ENCODE peak calls at places on chromosomes 4 and X, in six cellular contexts. One of them, this sample, is unnamed.

GRCh38 chr4:130393246-130394041 is 1297.5 kb downstream of the C4orf33 start:
- DNase-seq in left lung: no peak
- DNase-seq in WERI-Rb-1: no peak
- DNase-seq in cardiac muscle cell: peak
- DNase-seq in CD8-positive, alpha-beta T cell: no peak
- DNase-seq in CD4-positive, CD25-positive, alpha-beta regulatory T cell: no peak
- DNase-seq in this sample: no peak

GRCh38 chr4:55768291-55768690 is 51.3 kb upstream of the EXOC1L start:
- DNase-seq in left lung: no peak
- DNase-seq in WERI-Rb-1: no peak
- DNase-seq in cardiac muscle cell: peak
- DNase-seq in CD8-positive, alpha-beta T cell: no peak
- DNase-seq in CD4-positive, CD25-positive, alpha-beta regulatory T cell: no peak
- DNase-seq in this sample: no peak

GRCh38 chrX:68175569-68175968 is 257.7 kb downstream of the OPHN1 start:
- DNase-seq in left lung: no peak
- DNase-seq in WERI-Rb-1: no peak
- DNase-seq in cardiac muscle cell: peak
- DNase-seq in CD8-positive, alpha-beta T cell: no peak
- DNase-seq in CD4-positive, CD25-positive, alpha-beta regulatory T cell: no peak
- DNase-seq in this sample: no peak

GRCh38 chrX:139141370-139141769 is 389.2 kb upstream of the F9 start:
- DNase-seq in left lung: no peak
- DNase-seq in WERI-Rb-1: no peak
- DNase-seq in cardiac muscle cell: no peak
- DNase-seq in CD8-positive, alpha-beta T cell: no peak
- DNase-seq in CD4-positive, CD25-positive, alpha-beta regulatory T cell: no peak
- DNase-seq in this sample: no peak

GRCh38 chr4:99945718-99946345 is 586 bp downstream of the DNAJB14 start:
- DNase-seq in left lung: peak
- DNase-seq in WERI-Rb-1: no peak
- DNase-seq in cardiac muscle cell: peak
- DNase-seq in CD8-positive, alpha-beta T cell: no peak
- DNase-seq in CD4-positive, CD25-positive, alpha-beta regulatory T cell: no peak
- DNase-seq in this sample: no peak

GRCh38 chr4:94924566-94924965 is 166.8 kb downstream of the BMPR1B start:
- DNase-seq in left lung: no peak
- DNase-seq in WERI-Rb-1: no peak
- DNase-seq in cardiac muscle cell: no peak
- DNase-seq in CD8-positive, alpha-beta T cell: no peak
- DNase-seq in CD4-positive, CD25-positive, alpha-beta regulatory T cell: no peak
- DNase-seq in this sample: no peak

GRCh38 chrX:11558972-11559371 is 106.7 kb downstream of the ARHGAP6 start:
- DNase-seq in left lung: no peak
- DNase-seq in WERI-Rb-1: peak
- DNase-seq in cardiac muscle cell: no peak
- DNase-seq in CD8-positive, alpha-beta T cell: peak
- DNase-seq in CD4-positive, CD25-positive, alpha-beta regulatory T cell: peak
- DNase-seq in this sample: peak

GRCh38 chrX:154404625-154405192 is 4.3 kb downstream of the DNASE1L1 start:
- DNase-seq in left lung: no peak
- DNase-seq in WERI-Rb-1: no peak
- DNase-seq in cardiac muscle cell: no peak
- DNase-seq in CD8-positive, alpha-beta T cell: no peak
- DNase-seq in CD4-positive, CD25-positive, alpha-beta regulatory T cell: no peak
- DNase-seq in this sample: no peak

GRCh38 chrX:85980286-85980685 is 67.1 kb downstream of the CHM start:
- DNase-seq in left lung: no peak
- DNase-seq in WERI-Rb-1: no peak
- DNase-seq in cardiac muscle cell: no peak
- DNase-seq in CD8-positive, alpha-beta T cell: no peak
- DNase-seq in CD4-positive, CD25-positive, alpha-beta regulatory T cell: no peak
- DNase-seq in this sample: no peak

GRCh38 chrX:40153335-40154221 is 55.8 kb upstream of the BCOR start:
- DNase-seq in left lung: peak
- DNase-seq in WERI-Rb-1: peak
- DNase-seq in cardiac muscle cell: peak
- DNase-seq in CD8-positive, alpha-beta T cell: peak
- DNase-seq in CD4-positive, CD25-positive, alpha-beta regulatory T cell: no peak
- DNase-seq in this sample: peak

GRCh38 chrX:16839852-16840460 is 30.2 kb downstream of the RBBP7 start:
- DNase-seq in left lung: no peak
- DNase-seq in WERI-Rb-1: peak
- DNase-seq in cardiac muscle cell: peak
- DNase-seq in CD8-positive, alpha-beta T cell: no peak
- DNase-seq in CD4-positive, CD25-positive, alpha-beta regulatory T cell: no peak
- DNase-seq in this sample: no peak

DNA sequence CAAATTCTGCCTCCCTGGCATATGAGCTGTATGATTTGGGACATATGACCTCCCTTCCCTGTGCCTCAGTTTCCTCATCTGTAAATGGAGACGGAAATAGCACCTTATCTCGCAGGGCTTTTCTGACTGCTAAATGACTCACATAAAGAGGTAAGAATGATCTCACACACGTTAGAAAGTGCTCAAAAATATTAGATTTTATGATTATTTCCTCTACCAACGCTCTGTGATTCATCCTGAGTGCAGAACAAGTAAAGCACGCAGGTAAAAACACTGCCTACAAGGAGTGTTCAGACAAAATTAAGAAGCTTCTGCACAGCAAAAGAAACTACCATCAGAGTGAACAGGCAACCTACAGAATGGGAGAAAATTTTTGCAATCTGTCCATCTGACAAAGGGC is 21.1 kb downstream of the ACSL1 start:
- DNase-seq in left lung: no peak
- DNase-seq in WERI-Rb-1: no peak
- DNase-seq in cardiac muscle cell: no peak
- DNase-seq in CD8-positive, alpha-beta T cell: no peak
- DNase-seq in CD4-positive, CD25-positive, alpha-beta regulatory T cell: no peak
- DNase-seq in this sample: no peak
- H3K4me3 ChIP-seq in left lung: no peak
- H3K4me3 ChIP-seq in WERI-Rb-1: no peak
- H3K4me3 ChIP-seq in cardiac muscle cell: no peak
- H3K4me3 ChIP-seq in CD8-positive, alpha-beta T cell: no peak
- H3K4me3 ChIP-seq in CD4-positive, CD25-positive, alpha-beta regulatory T cell: no peak
- H3K4me3 ChIP-seq in this sample: peak

GRCh38 chr4:19151684-19152083 is 1100.0 kb upstream of the SLIT2 start:
- DNase-seq in left lung: no peak
- DNase-seq in WERI-Rb-1: no peak
- DNase-seq in cardiac muscle cell: no peak
- DNase-seq in CD8-positive, alpha-beta T cell: no peak
- DNase-seq in CD4-positive, CD25-positive, alpha-beta regulatory T cell: no peak
- DNase-seq in this sample: no peak
- H3K27ac ChIP-seq in left lung: no peak
- H3K27ac ChIP-seq in WERI-Rb-1: no peak
- H3K27ac ChIP-seq in cardiac muscle cell: no peak
- H3K27ac ChIP-seq in CD8-positive, alpha-beta T cell: no peak
- H3K27ac ChIP-seq in CD4-positive, CD25-positive, alpha-beta regulatory T cell: no peak
- H3K27ac ChIP-seq in this sample: no peak

GRCh38 chr4:2301806-2302205 is 39.9 kb upstream of the MXD4 start:
- DNase-seq in left lung: no peak
- DNase-seq in WERI-Rb-1: no peak
- DNase-seq in cardiac muscle cell: no peak
- DNase-seq in CD8-positive, alpha-beta T cell: no peak
- DNase-seq in CD4-positive, CD25-positive, alpha-beta regulatory T cell: no peak
- DNase-seq in this sample: no peak
- H3K4me3 ChIP-seq in left lung: no peak
- H3K4me3 ChIP-seq in WERI-Rb-1: no peak
- H3K4me3 ChIP-seq in cardiac muscle cell: no peak
- H3K4me3 ChIP-seq in CD8-positive, alpha-beta T cell: no peak
- H3K4me3 ChIP-seq in CD4-positive, CD25-positive, alpha-beta regulatory T cell: no peak
- H3K4me3 ChIP-seq in this sample: no peak

GRCh38 chr4:107893171-107894137 is 37.9 kb upstream of the CYP2U1 start:
- DNase-seq in left lung: no peak
- DNase-seq in WERI-Rb-1: no peak
- DNase-seq in cardiac muscle cell: peak
- DNase-seq in CD8-positive, alpha-beta T cell: no peak
- DNase-seq in CD4-positive, CD25-positive, alpha-beta regulatory T cell: no peak
- DNase-seq in this sample: no peak

GRCh38 chr4:107897823-107898222 is 33.5 kb upstream of the CYP2U1 start:
- DNase-seq in left lung: no peak
- DNase-seq in WERI-Rb-1: no peak
- DNase-seq in cardiac muscle cell: no peak
- DNase-seq in CD8-positive, alpha-beta T cell: no peak
- DNase-seq in CD4-positive, CD25-positive, alpha-beta regulatory T cell: no peak
- DNase-seq in this sample: no peak

GRCh38 chr4:107894138-107894603 is 37.2 kb upstream of the CYP2U1 start:
- DNase-seq in left lung: no peak
- DNase-seq in WERI-Rb-1: no peak
- DNase-seq in cardiac muscle cell: no peak
- DNase-seq in CD8-positive, alpha-beta T cell: no peak
- DNase-seq in CD4-positive, CD25-positive, alpha-beta regulatory T cell: no peak
- DNase-seq in this sample: no peak

GRCh38 chr4:107896158-107896645 is 35.1 kb upstream of the CYP2U1 start:
- DNase-seq in left lung: no peak
- DNase-seq in WERI-Rb-1: no peak
- DNase-seq in cardiac muscle cell: peak
- DNase-seq in CD8-positive, alpha-beta T cell: no peak
- DNase-seq in CD4-positive, CD25-positive, alpha-beta regulatory T cell: no peak
- DNase-seq in this sample: no peak

DNA sequence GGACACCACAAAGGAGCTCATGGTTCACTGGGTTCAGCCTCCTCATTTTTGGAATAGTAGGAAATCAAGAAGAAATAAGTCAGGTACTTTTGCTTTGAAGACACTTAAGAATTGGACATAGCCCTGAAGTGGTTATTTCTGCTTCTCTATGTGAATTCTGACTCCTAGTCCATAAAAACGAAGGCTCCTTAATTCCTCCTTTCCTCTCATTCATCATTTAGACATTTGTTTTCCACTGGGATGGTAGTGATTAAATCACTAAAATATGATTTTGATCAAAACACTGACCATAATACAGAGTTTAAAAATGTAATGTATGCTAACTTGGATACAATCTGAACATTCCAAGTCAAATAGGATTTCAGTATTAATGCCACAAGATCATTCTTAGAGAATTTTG is 34.7 kb upstream of the CYP2U1 start:
- DNase-seq in left lung: no peak
- DNase-seq in WERI-Rb-1: no peak
- DNase-seq in cardiac muscle cell: no peak
- DNase-seq in CD8-positive, alpha-beta T cell: no peak
- DNase-seq in CD4-positive, CD25-positive, alpha-beta regulatory T cell: no peak
- DNase-seq in this sample: no peak
- H3K27ac ChIP-seq in left lung: peak
- H3K27ac ChIP-seq in WERI-Rb-1: no peak
- H3K27ac ChIP-seq in cardiac muscle cell: no peak
- H3K27ac ChIP-seq in CD8-positive, alpha-beta T cell: no peak
- H3K27ac ChIP-seq in CD4-positive, CD25-positive, alpha-beta regulatory T cell: no peak
- H3K27ac ChIP-seq in this sample: no peak

GRCh38 chr4:38230821-38231583 is 270.8 kb downstream of the PTTG2 start:
- DNase-seq in left lung: no peak
- DNase-seq in WERI-Rb-1: no peak
- DNase-seq in cardiac muscle cell: no peak
- DNase-seq in CD8-positive, alpha-beta T cell: no peak
- DNase-seq in CD4-positive, CD25-positive, alpha-beta regulatory T cell: no peak
- DNase-seq in this sample: no peak

GRCh38 chr4:38233727-38234478 is 273.7 kb downstream of the PTTG2 start:
- DNase-seq in left lung: no peak
- DNase-seq in WERI-Rb-1: no peak
- DNase-seq in cardiac muscle cell: no peak
- DNase-seq in CD8-positive, alpha-beta T cell: no peak
- DNase-seq in CD4-positive, CD25-positive, alpha-beta regulatory T cell: no peak
- DNase-seq in this sample: peak

GRCh38 chr4:38232741-38233140 is 272.5 kb downstream of the PTTG2 start:
- DNase-seq in left lung: no peak
- DNase-seq in WERI-Rb-1: no peak
- DNase-seq in cardiac muscle cell: no peak
- DNase-seq in CD8-positive, alpha-beta T cell: no peak
- DNase-seq in CD4-positive, CD25-positive, alpha-beta regulatory T cell: no peak
- DNase-seq in this sample: no peak

GRCh38 chr4:38231626-38232025 is 271.4 kb downstream of the PTTG2 start:
- DNase-seq in left lung: no peak
- DNase-seq in WERI-Rb-1: no peak
- DNase-seq in cardiac muscle cell: no peak
- DNase-seq in CD8-positive, alpha-beta T cell: no peak
- DNase-seq in CD4-positive, CD25-positive, alpha-beta regulatory T cell: no peak
- DNase-seq in this sample: no peak

DNA sequence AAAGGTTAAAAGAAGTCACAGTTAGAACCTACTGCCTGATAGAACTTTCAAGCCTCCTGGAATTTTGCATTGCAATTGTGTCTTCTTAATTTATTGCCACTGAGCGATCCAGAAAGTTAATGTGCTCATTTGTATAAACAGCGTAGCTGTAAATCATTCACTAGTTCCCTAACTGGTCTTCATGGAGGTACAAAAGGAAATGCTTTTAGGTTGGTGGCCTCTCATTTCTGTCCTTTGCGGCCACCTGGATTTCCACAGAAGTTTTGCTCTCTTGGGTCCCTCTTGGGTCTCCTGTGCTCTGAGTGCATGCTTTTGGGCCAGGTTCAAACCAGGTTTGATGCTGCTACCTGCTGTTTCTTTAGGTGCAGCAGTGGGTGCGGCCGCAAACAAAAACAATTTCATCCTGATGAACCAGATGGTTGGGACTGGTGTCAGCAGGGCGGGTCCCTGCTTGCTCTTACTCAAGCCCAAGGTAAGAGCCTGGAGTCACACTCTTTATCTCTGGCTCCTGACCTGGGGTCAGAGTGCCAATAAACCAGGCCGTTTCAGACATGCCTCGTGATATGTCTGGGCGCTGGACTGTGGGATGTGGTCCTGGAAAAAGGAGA is 270.0 kb downstream of the PTTG2 start:
- DNase-seq in left lung: no peak
- DNase-seq in WERI-Rb-1: no peak
- DNase-seq in cardiac muscle cell: no peak
- DNase-seq in CD8-positive, alpha-beta T cell: no peak
- DNase-seq in CD4-positive, CD25-positive, alpha-beta regulatory T cell: no peak
- DNase-seq in this sample: no peak
- H3K4me3 ChIP-seq in left lung: no peak
- H3K4me3 ChIP-seq in WERI-Rb-1: no peak
- H3K4me3 ChIP-seq in cardiac muscle cell: no peak
- H3K4me3 ChIP-seq in CD8-positive, alpha-beta T cell: no peak
- H3K4me3 ChIP-seq in CD4-positive, CD25-positive, alpha-beta regulatory T cell: no peak
- H3K4me3 ChIP-seq in this sample: no peak

GRCh38 chr4:101370663-101371210 is 23.4 kb upstream of the PPP3CA start:
- DNase-seq in left lung: no peak
- DNase-seq in WERI-Rb-1: no peak
- DNase-seq in cardiac muscle cell: no peak
- DNase-seq in CD8-positive, alpha-beta T cell: no peak
- DNase-seq in CD4-positive, CD25-positive, alpha-beta regulatory T cell: no peak
- DNase-seq in this sample: no peak

GRCh38 chr4:101366331-101366730 is 19.0 kb upstream of the PPP3CA start:
- DNase-seq in left lung: no peak
- DNase-seq in WERI-Rb-1: no peak
- DNase-seq in cardiac muscle cell: peak
- DNase-seq in CD8-positive, alpha-beta T cell: no peak
- DNase-seq in CD4-positive, CD25-positive, alpha-beta regulatory T cell: no peak
- DNase-seq in this sample: no peak

GRCh38 chr4:101367201-101367600 is 19.9 kb upstream of the PPP3CA start:
- DNase-seq in left lung: no peak
- DNase-seq in WERI-Rb-1: no peak
- DNase-seq in cardiac muscle cell: peak
- DNase-seq in CD8-positive, alpha-beta T cell: no peak
- DNase-seq in CD4-positive, CD25-positive, alpha-beta regulatory T cell: no peak
- DNase-seq in this sample: no peak
- H3K27ac ChIP-seq in left lung: no peak
- H3K27ac ChIP-seq in WERI-Rb-1: no peak
- H3K27ac ChIP-seq in cardiac muscle cell: no peak
- H3K27ac ChIP-seq in CD8-positive, alpha-beta T cell: no peak
- H3K27ac ChIP-seq in CD4-positive, CD25-positive, alpha-beta regulatory T cell: no peak
- H3K27ac ChIP-seq in this sample: no peak

GRCh38 chr4:112514079-112514448 is 1.9 kb downstream of the NEUROG2 start:
- DNase-seq in left lung: no peak
- DNase-seq in WERI-Rb-1: no peak
- DNase-seq in cardiac muscle cell: no peak
- DNase-seq in CD8-positive, alpha-beta T cell: no peak
- DNase-seq in CD4-positive, CD25-positive, alpha-beta regulatory T cell: no peak
- DNase-seq in this sample: no peak
- H3K4me3 ChIP-seq in left lung: no peak
- H3K4me3 ChIP-seq in WERI-Rb-1: peak
- H3K4me3 ChIP-seq in cardiac muscle cell: no peak
- H3K4me3 ChIP-seq in CD8-positive, alpha-beta T cell: no peak
- H3K4me3 ChIP-seq in CD4-positive, CD25-positive, alpha-beta regulatory T cell: peak
- H3K4me3 ChIP-seq in this sample: no peak